ENCODE peak calls at places on chromosomes 12 and 14, in nine cellular contexts. One of them, this sample, is unnamed.

GRCh38 chr14:90301580-90302181 is 30.1 kb downstream of the NRDE2 start:
- DNase-seq in stimulated activated CD8-positive, alpha-beta memory T cell treated with anti-CD3 and anti-CD28 coated beads, Interleukin-12 subunit alpha, Interleukin-12 subunit beta, amount 100 ng/mL, for 4 hours: no peak
- DNase-seq in GM13977: peak
- DNase-seq in SW480: peak
- DNase-seq in stimulated activated CD4-positive, alpha-beta T cell treated with anti-CD3 and anti-CD28 coated beads, Interleukin-1b, Interleukin-23, amount 100 ng/mL, for 1 hour: no peak
- DNase-seq in mammary epithelial cell: peak
- DNase-seq in NCI-H446 treated with DMSO at 0.1 percent for 48 hours: peak
- DNase-seq in HTR-8/SVneo: peak
- DNase-seq in OCI-M1: peak
- DNase-seq in this sample: no peak

GRCh38 chr14:89509891-89510290 is 92.9 kb upstream of the FOXN3 start:
- DNase-seq in stimulated activated CD8-positive, alpha-beta memory T cell treated with anti-CD3 and anti-CD28 coated beads, Interleukin-12 subunit alpha, Interleukin-12 subunit beta, amount 100 ng/mL, for 4 hours: no peak
- DNase-seq in GM13977: no peak
- DNase-seq in SW480: no peak
- DNase-seq in stimulated activated CD4-positive, alpha-beta T cell treated with anti-CD3 and anti-CD28 coated beads, Interleukin-1b, Interleukin-23, amount 100 ng/mL, for 1 hour: no peak
- DNase-seq in mammary epithelial cell: no peak
- DNase-seq in NCI-H446 treated with DMSO at 0.1 percent for 48 hours: no peak
- DNase-seq in HTR-8/SVneo: no peak
- DNase-seq in OCI-M1: no peak
- DNase-seq in this sample: no peak

GRCh38 chr12:3496964-3497363 is 6.0 kb downstream of the PRMT8 start:
- DNase-seq in stimulated activated CD8-positive, alpha-beta memory T cell treated with anti-CD3 and anti-CD28 coated beads, Interleukin-12 subunit alpha, Interleukin-12 subunit beta, amount 100 ng/mL, for 4 hours: no peak
- DNase-seq in GM13977: no peak
- DNase-seq in SW480: peak
- DNase-seq in stimulated activated CD4-positive, alpha-beta T cell treated with anti-CD3 and anti-CD28 coated beads, Interleukin-1b, Interleukin-23, amount 100 ng/mL, for 1 hour: no peak
- DNase-seq in mammary epithelial cell: peak
- DNase-seq in NCI-H446 treated with DMSO at 0.1 percent for 48 hours: no peak
- DNase-seq in HTR-8/SVneo: no peak
- DNase-seq in OCI-M1: peak
- DNase-seq in this sample: no peak

GRCh38 chr14:74401504-74402241 is 24.3 kb downstream of the SYNDIG1L start:
- DNase-seq in stimulated activated CD8-positive, alpha-beta memory T cell treated with anti-CD3 and anti-CD28 coated beads, Interleukin-12 subunit alpha, Interleukin-12 subunit beta, amount 100 ng/mL, for 4 hours: peak
- DNase-seq in GM13977: peak
- DNase-seq in SW480: peak
- DNase-seq in stimulated activated CD4-positive, alpha-beta T cell treated with anti-CD3 and anti-CD28 coated beads, Interleukin-1b, Interleukin-23, amount 100 ng/mL, for 1 hour: peak
- DNase-seq in mammary epithelial cell: no peak
- DNase-seq in NCI-H446 treated with DMSO at 0.1 percent for 48 hours: no peak
- DNase-seq in HTR-8/SVneo: no peak
- DNase-seq in OCI-M1: no peak
- DNase-seq in this sample: peak

GRCh38 chr12:109736552-109737108 is 23.0 kb downstream of the FAM222A start:
- DNase-seq in stimulated activated CD8-positive, alpha-beta memory T cell treated with anti-CD3 and anti-CD28 coated beads, Interleukin-12 subunit alpha, Interleukin-12 subunit beta, amount 100 ng/mL, for 4 hours: no peak
- DNase-seq in GM13977: no peak
- DNase-seq in SW480: no peak
- DNase-seq in stimulated activated CD4-positive, alpha-beta T cell treated with anti-CD3 and anti-CD28 coated beads, Interleukin-1b, Interleukin-23, amount 100 ng/mL, for 1 hour: no peak
- DNase-seq in mammary epithelial cell: no peak
- DNase-seq in NCI-H446 treated with DMSO at 0.1 percent for 48 hours: no peak
- DNase-seq in HTR-8/SVneo: no peak
- DNase-seq in OCI-M1: peak
- DNase-seq in this sample: peak

GRCh38 chr12:120231316-120232011 is 30.6 kb upstream of the RPLP0 start:
- DNase-seq in stimulated activated CD8-positive, alpha-beta memory T cell treated with anti-CD3 and anti-CD28 coated beads, Interleukin-12 subunit alpha, Interleukin-12 subunit beta, amount 100 ng/mL, for 4 hours: peak
- DNase-seq in GM13977: no peak
- DNase-seq in SW480: peak
- DNase-seq in stimulated activated CD4-positive, alpha-beta T cell treated with anti-CD3 and anti-CD28 coated beads, Interleukin-1b, Interleukin-23, amount 100 ng/mL, for 1 hour: peak
- DNase-seq in mammary epithelial cell: peak
- DNase-seq in NCI-H446 treated with DMSO at 0.1 percent for 48 hours: no peak
- DNase-seq in HTR-8/SVneo: peak
- DNase-seq in OCI-M1: peak
- DNase-seq in this sample: peak

GRCh38 chr14:75025876-75026275 is 23.2 kb downstream of the EIF2B2 start:
- DNase-seq in stimulated activated CD8-positive, alpha-beta memory T cell treated with anti-CD3 and anti-CD28 coated beads, Interleukin-12 subunit alpha, Interleukin-12 subunit beta, amount 100 ng/mL, for 4 hours: no peak
- DNase-seq in GM13977: no peak
- DNase-seq in SW480: no peak
- DNase-seq in stimulated activated CD4-positive, alpha-beta T cell treated with anti-CD3 and anti-CD28 coated beads, Interleukin-1b, Interleukin-23, amount 100 ng/mL, for 1 hour: no peak
- DNase-seq in mammary epithelial cell: no peak
- DNase-seq in NCI-H446 treated with DMSO at 0.1 percent for 48 hours: no peak
- DNase-seq in HTR-8/SVneo: no peak
- DNase-seq in OCI-M1: no peak
- DNase-seq in this sample: no peak

GRCh38 chr14:104937694-104938365 is 13.2 kb downstream of the PLD4 start:
- DNase-seq in stimulated activated CD8-positive, alpha-beta memory T cell treated with anti-CD3 and anti-CD28 coated beads, Interleukin-12 subunit alpha, Interleukin-12 subunit beta, amount 100 ng/mL, for 4 hours: no peak
- DNase-seq in GM13977: no peak
- DNase-seq in SW480: no peak
- DNase-seq in stimulated activated CD4-positive, alpha-beta T cell treated with anti-CD3 and anti-CD28 coated beads, Interleukin-1b, Interleukin-23, amount 100 ng/mL, for 1 hour: no peak
- DNase-seq in mammary epithelial cell: no peak
- DNase-seq in NCI-H446 treated with DMSO at 0.1 percent for 48 hours: no peak
- DNase-seq in HTR-8/SVneo: no peak
- DNase-seq in OCI-M1: no peak
- DNase-seq in this sample: no peak

GRCh38 chr14:100900837-100901390 is 2.6 kb downstream of the RTL1 start:
- DNase-seq in stimulated activated CD8-positive, alpha-beta memory T cell treated with anti-CD3 and anti-CD28 coated beads, Interleukin-12 subunit alpha, Interleukin-12 subunit beta, amount 100 ng/mL, for 4 hours: no peak
- DNase-seq in GM13977: peak
- DNase-seq in SW480: peak
- DNase-seq in stimulated activated CD4-positive, alpha-beta T cell treated with anti-CD3 and anti-CD28 coated beads, Interleukin-1b, Interleukin-23, amount 100 ng/mL, for 1 hour: no peak
- DNase-seq in mammary epithelial cell: no peak
- DNase-seq in NCI-H446 treated with DMSO at 0.1 percent for 48 hours: no peak
- DNase-seq in HTR-8/SVneo: no peak
- DNase-seq in OCI-M1: peak
- DNase-seq in this sample: no peak

GRCh38 chr12:39905152-39905551 is 200.7 kb downstream of the SLC2A13 start:
- DNase-seq in stimulated activated CD8-positive, alpha-beta memory T cell treated with anti-CD3 and anti-CD28 coated beads, Interleukin-12 subunit alpha, Interleukin-12 subunit beta, amount 100 ng/mL, for 4 hours: no peak
- DNase-seq in GM13977: no peak
- DNase-seq in SW480: no peak
- DNase-seq in stimulated activated CD4-positive, alpha-beta T cell treated with anti-CD3 and anti-CD28 coated beads, Interleukin-1b, Interleukin-23, amount 100 ng/mL, for 1 hour: no peak
- DNase-seq in mammary epithelial cell: peak
- DNase-seq in NCI-H446 treated with DMSO at 0.1 percent for 48 hours: peak
- DNase-seq in HTR-8/SVneo: no peak
- DNase-seq in OCI-M1: peak
- DNase-seq in this sample: peak

GRCh38 chr12:76137611-76138010 is 53.1 kb upstream of the NAP1L1 start:
- DNase-seq in stimulated activated CD8-positive, alpha-beta memory T cell treated with anti-CD3 and anti-CD28 coated beads, Interleukin-12 subunit alpha, Interleukin-12 subunit beta, amount 100 ng/mL, for 4 hours: no peak
- DNase-seq in GM13977: no peak
- DNase-seq in SW480: no peak
- DNase-seq in stimulated activated CD4-positive, alpha-beta T cell treated with anti-CD3 and anti-CD28 coated beads, Interleukin-1b, Interleukin-23, amount 100 ng/mL, for 1 hour: no peak
- DNase-seq in mammary epithelial cell: no peak
- DNase-seq in NCI-H446 treated with DMSO at 0.1 percent for 48 hours: no peak
- DNase-seq in HTR-8/SVneo: no peak
- DNase-seq in OCI-M1: no peak
- DNase-seq in this sample: no peak

GRCh38 chr12:104057771-104058197 is 6.5 kb upstream of the HCFC2 start:
- DNase-seq in stimulated activated CD8-positive, alpha-beta memory T cell treated with anti-CD3 and anti-CD28 coated beads, Interleukin-12 subunit alpha, Interleukin-12 subunit beta, amount 100 ng/mL, for 4 hours: no peak
- DNase-seq in GM13977: peak
- DNase-seq in SW480: peak
- DNase-seq in stimulated activated CD4-positive, alpha-beta T cell treated with anti-CD3 and anti-CD28 coated beads, Interleukin-1b, Interleukin-23, amount 100 ng/mL, for 1 hour: no peak
- DNase-seq in mammary epithelial cell: no peak
- DNase-seq in NCI-H446 treated with DMSO at 0.1 percent for 48 hours: no peak
- DNase-seq in HTR-8/SVneo: no peak
- DNase-seq in OCI-M1: peak
- DNase-seq in this sample: no peak

GRCh38 chr12:132502149-132502881 is 12.4 kb downstream of the FBRSL1 start:
- DNase-seq in stimulated activated CD8-positive, alpha-beta memory T cell treated with anti-CD3 and anti-CD28 coated beads, Interleukin-12 subunit alpha, Interleukin-12 subunit beta, amount 100 ng/mL, for 4 hours: no peak
- DNase-seq in GM13977: no peak
- DNase-seq in SW480: no peak
- DNase-seq in stimulated activated CD4-positive, alpha-beta T cell treated with anti-CD3 and anti-CD28 coated beads, Interleukin-1b, Interleukin-23, amount 100 ng/mL, for 1 hour: no peak
- DNase-seq in mammary epithelial cell: no peak
- DNase-seq in NCI-H446 treated with DMSO at 0.1 percent for 48 hours: no peak
- DNase-seq in HTR-8/SVneo: no peak
- DNase-seq in OCI-M1: peak
- DNase-seq in this sample: no peak

GRCh38 chr14:42513837-42514236 is 907.2 kb downstream of the LRFN5 start:
- DNase-seq in stimulated activated CD8-positive, alpha-beta memory T cell treated with anti-CD3 and anti-CD28 coated beads, Interleukin-12 subunit alpha, Interleukin-12 subunit beta, amount 100 ng/mL, for 4 hours: no peak
- DNase-seq in GM13977: no peak
- DNase-seq in SW480: no peak
- DNase-seq in stimulated activated CD4-positive, alpha-beta T cell treated with anti-CD3 and anti-CD28 coated beads, Interleukin-1b, Interleukin-23, amount 100 ng/mL, for 1 hour: no peak
- DNase-seq in mammary epithelial cell: no peak
- DNase-seq in NCI-H446 treated with DMSO at 0.1 percent for 48 hours: no peak
- DNase-seq in HTR-8/SVneo: no peak
- DNase-seq in OCI-M1: no peak
- DNase-seq in this sample: no peak

GRCh38 chr12:15208871-15209656 is 12.2 kb downstream of the RERG start:
- DNase-seq in stimulated activated CD8-positive, alpha-beta memory T cell treated with anti-CD3 and anti-CD28 coated beads, Interleukin-12 subunit alpha, Interleukin-12 subunit beta, amount 100 ng/mL, for 4 hours: no peak
- DNase-seq in GM13977: no peak
- DNase-seq in SW480: no peak
- DNase-seq in stimulated activated CD4-positive, alpha-beta T cell treated with anti-CD3 and anti-CD28 coated beads, Interleukin-1b, Interleukin-23, amount 100 ng/mL, for 1 hour: no peak
- DNase-seq in mammary epithelial cell: no peak
- DNase-seq in NCI-H446 treated with DMSO at 0.1 percent for 48 hours: no peak
- DNase-seq in HTR-8/SVneo: no peak
- DNase-seq in OCI-M1: no peak
- DNase-seq in this sample: no peak

GRCh38 chr12:83793616-83794015 is 1106.9 kb downstream of the TMTC2 start:
- DNase-seq in stimulated activated CD8-positive, alpha-beta memory T cell treated with anti-CD3 and anti-CD28 coated beads, Interleukin-12 subunit alpha, Interleukin-12 subunit beta, amount 100 ng/mL, for 4 hours: no peak
- DNase-seq in GM13977: no peak
- DNase-seq in SW480: no peak
- DNase-seq in stimulated activated CD4-positive, alpha-beta T cell treated with anti-CD3 and anti-CD28 coated beads, Interleukin-1b, Interleukin-23, amount 100 ng/mL, for 1 hour: no peak
- DNase-seq in mammary epithelial cell: peak
- DNase-seq in NCI-H446 treated with DMSO at 0.1 percent for 48 hours: no peak
- DNase-seq in HTR-8/SVneo: no peak
- DNase-seq in OCI-M1: no peak
- DNase-seq in this sample: no peak

GRCh38 chr12:15982471-15982870 is 71.3 kb downstream of the DERA start:
- DNase-seq in stimulated activated CD8-positive, alpha-beta memory T cell treated with anti-CD3 and anti-CD28 coated beads, Interleukin-12 subunit alpha, Interleukin-12 subunit beta, amount 100 ng/mL, for 4 hours: no peak
- DNase-seq in GM13977: no peak
- DNase-seq in SW480: peak
- DNase-seq in stimulated activated CD4-positive, alpha-beta T cell treated with anti-CD3 and anti-CD28 coated beads, Interleukin-1b, Interleukin-23, amount 100 ng/mL, for 1 hour: no peak
- DNase-seq in mammary epithelial cell: peak
- DNase-seq in NCI-H446 treated with DMSO at 0.1 percent for 48 hours: no peak
- DNase-seq in HTR-8/SVneo: peak
- DNase-seq in OCI-M1: peak
- DNase-seq in this sample: no peak

GRCh38 chr12:84929486-84929885 is 16.9 kb upstream of the SLC6A15 start:
- DNase-seq in stimulated activated CD8-positive, alpha-beta memory T cell treated with anti-CD3 and anti-CD28 coated beads, Interleukin-12 subunit alpha, Interleukin-12 subunit beta, amount 100 ng/mL, for 4 hours: no peak
- DNase-seq in GM13977: no peak
- DNase-seq in SW480: no peak
- DNase-seq in stimulated activated CD4-positive, alpha-beta T cell treated with anti-CD3 and anti-CD28 coated beads, Interleukin-1b, Interleukin-23, amount 100 ng/mL, for 1 hour: no peak
- DNase-seq in mammary epithelial cell: no peak
- DNase-seq in NCI-H446 treated with DMSO at 0.1 percent for 48 hours: no peak
- DNase-seq in HTR-8/SVneo: no peak
- DNase-seq in OCI-M1: no peak
- DNase-seq in this sample: no peak

GRCh38 chr12:110563702-110564470 is 19.2 kb downstream of the PPTC7 start:
- DNase-seq in stimulated activated CD8-positive, alpha-beta memory T cell treated with anti-CD3 and anti-CD28 coated beads, Interleukin-12 subunit alpha, Interleukin-12 subunit beta, amount 100 ng/mL, for 4 hours: no peak
- DNase-seq in GM13977: no peak
- DNase-seq in SW480: no peak
- DNase-seq in stimulated activated CD4-positive, alpha-beta T cell treated with anti-CD3 and anti-CD28 coated beads, Interleukin-1b, Interleukin-23, amount 100 ng/mL, for 1 hour: no peak
- DNase-seq in mammary epithelial cell: no peak
- DNase-seq in NCI-H446 treated with DMSO at 0.1 percent for 48 hours: no peak
- DNase-seq in HTR-8/SVneo: no peak
- DNase-seq in OCI-M1: peak
- DNase-seq in this sample: no peak

GRCh38 chr12:116582610-116583009 is 23.4 kb downstream of the MAP1LC3B2 start:
- DNase-seq in stimulated activated CD8-positive, alpha-beta memory T cell treated with anti-CD3 and anti-CD28 coated beads, Interleukin-12 subunit alpha, Interleukin-12 subunit beta, amount 100 ng/mL, for 4 hours: no peak
- DNase-seq in GM13977: no peak
- DNase-seq in SW480: no peak
- DNase-seq in stimulated activated CD4-positive, alpha-beta T cell treated with anti-CD3 and anti-CD28 coated beads, Interleukin-1b, Interleukin-23, amount 100 ng/mL, for 1 hour: no peak
- DNase-seq in mammary epithelial cell: no peak
- DNase-seq in NCI-H446 treated with DMSO at 0.1 percent for 48 hours: no peak
- DNase-seq in HTR-8/SVneo: no peak
- DNase-seq in OCI-M1: no peak
- DNase-seq in this sample: peak

GRCh38 chr12:41663487-41664258 is 475.6 kb downstream of the PDZRN4 start:
- DNase-seq in stimulated activated CD8-positive, alpha-beta memory T cell treated with anti-CD3 and anti-CD28 coated beads, Interleukin-12 subunit alpha, Interleukin-12 subunit beta, amount 100 ng/mL, for 4 hours: no peak
- DNase-seq in GM13977: no peak
- DNase-seq in SW480: peak
- DNase-seq in stimulated activated CD4-positive, alpha-beta T cell treated with anti-CD3 and anti-CD28 coated beads, Interleukin-1b, Interleukin-23, amount 100 ng/mL, for 1 hour: no peak
- DNase-seq in mammary epithelial cell: peak
- DNase-seq in NCI-H446 treated with DMSO at 0.1 percent for 48 hours: peak
- DNase-seq in HTR-8/SVneo: no peak
- DNase-seq in OCI-M1: peak
- DNase-seq in this sample: no peak

GRCh38 chr14:98161366-98161765 is 1110.6 kb downstream of the BCL11B start:
- DNase-seq in stimulated activated CD8-positive, alpha-beta memory T cell treated with anti-CD3 and anti-CD28 coated beads, Interleukin-12 subunit alpha, Interleukin-12 subunit beta, amount 100 ng/mL, for 4 hours: no peak
- DNase-seq in GM13977: no peak
- DNase-seq in SW480: no peak
- DNase-seq in stimulated activated CD4-positive, alpha-beta T cell treated with anti-CD3 and anti-CD28 coated beads, Interleukin-1b, Interleukin-23, amount 100 ng/mL, for 1 hour: no peak
- DNase-seq in mammary epithelial cell: peak
- DNase-seq in NCI-H446 treated with DMSO at 0.1 percent for 48 hours: no peak
- DNase-seq in HTR-8/SVneo: no peak
- DNase-seq in OCI-M1: no peak
- DNase-seq in this sample: no peak

GRCh38 chr14:32457213-32457920 is 128.3 kb downstream of the AKAP6 start:
- DNase-seq in stimulated activated CD8-positive, alpha-beta memory T cell treated with anti-CD3 and anti-CD28 coated beads, Interleukin-12 subunit alpha, Interleukin-12 subunit beta, amount 100 ng/mL, for 4 hours: no peak
- DNase-seq in GM13977: no peak
- DNase-seq in SW480: no peak
- DNase-seq in stimulated activated CD4-positive, alpha-beta T cell treated with anti-CD3 and anti-CD28 coated beads, Interleukin-1b, Interleukin-23, amount 100 ng/mL, for 1 hour: no peak
- DNase-seq in mammary epithelial cell: no peak
- DNase-seq in NCI-H446 treated with DMSO at 0.1 percent for 48 hours: no peak
- DNase-seq in HTR-8/SVneo: peak
- DNase-seq in OCI-M1: no peak
- DNase-seq in this sample: no peak

GRCh38 chr12:106889950-106890626 is 65.6 kb upstream of the TMEM263 start:
- DNase-seq in stimulated activated CD8-positive, alpha-beta memory T cell treated with anti-CD3 and anti-CD28 coated beads, Interleukin-12 subunit alpha, Interleukin-12 subunit beta, amount 100 ng/mL, for 4 hours: no peak
- DNase-seq in GM13977: no peak
- DNase-seq in SW480: no peak
- DNase-seq in stimulated activated CD4-positive, alpha-beta T cell treated with anti-CD3 and anti-CD28 coated beads, Interleukin-1b, Interleukin-23, amount 100 ng/mL, for 1 hour: no peak
- DNase-seq in mammary epithelial cell: no peak
- DNase-seq in NCI-H446 treated with DMSO at 0.1 percent for 48 hours: no peak
- DNase-seq in HTR-8/SVneo: no peak
- DNase-seq in OCI-M1: no peak
- DNase-seq in this sample: no peak

GRCh38 chr12:91565246-91565645 is 382.6 kb upstream of the DCN start:
- DNase-seq in stimulated activated CD8-positive, alpha-beta memory T cell treated with anti-CD3 and anti-CD28 coated beads, Interleukin-12 subunit alpha, Interleukin-12 subunit beta, amount 100 ng/mL, for 4 hours: no peak
- DNase-seq in GM13977: no peak
- DNase-seq in SW480: no peak
- DNase-seq in stimulated activated CD4-positive, alpha-beta T cell treated with anti-CD3 and anti-CD28 coated beads, Interleukin-1b, Interleukin-23, amount 100 ng/mL, for 1 hour: peak
- DNase-seq in mammary epithelial cell: no peak
- DNase-seq in NCI-H446 treated with DMSO at 0.1 percent for 48 hours: no peak
- DNase-seq in HTR-8/SVneo: no peak
- DNase-seq in OCI-M1: peak
- DNase-seq in this sample: no peak

GRCh38 chr12:82660541-82661325 is 26.0 kb upstream of the TMTC2 start:
- DNase-seq in stimulated activated CD8-positive, alpha-beta memory T cell treated with anti-CD3 and anti-CD28 coated beads, Interleukin-12 subunit alpha, Interleukin-12 subunit beta, amount 100 ng/mL, for 4 hours: no peak
- DNase-seq in GM13977: no peak
- DNase-seq in SW480: no peak
- DNase-seq in stimulated activated CD4-positive, alpha-beta T cell treated with anti-CD3 and anti-CD28 coated beads, Interleukin-1b, Interleukin-23, amount 100 ng/mL, for 1 hour: no peak
- DNase-seq in mammary epithelial cell: peak
- DNase-seq in NCI-H446 treated with DMSO at 0.1 percent for 48 hours: no peak
- DNase-seq in HTR-8/SVneo: no peak
- DNase-seq in OCI-M1: peak
- DNase-seq in this sample: peak

GRCh38 chr12:108047130-108047550 is 81.9 kb upstream of the WSCD2 start:
- DNase-seq in stimulated activated CD8-positive, alpha-beta memory T cell treated with anti-CD3 and anti-CD28 coated beads, Interleukin-12 subunit alpha, Interleukin-12 subunit beta, amount 100 ng/mL, for 4 hours: no peak
- DNase-seq in GM13977: peak
- DNase-seq in SW480: no peak
- DNase-seq in stimulated activated CD4-positive, alpha-beta T cell treated with anti-CD3 and anti-CD28 coated beads, Interleukin-1b, Interleukin-23, amount 100 ng/mL, for 1 hour: no peak
- DNase-seq in mammary epithelial cell: no peak
- DNase-seq in NCI-H446 treated with DMSO at 0.1 percent for 48 hours: no peak
- DNase-seq in HTR-8/SVneo: no peak
- DNase-seq in OCI-M1: peak
- DNase-seq in this sample: no peak

GRCh38 chr12:81222841-81223595 is 145.1 kb downstream of the ACSS3 start:
- DNase-seq in stimulated activated CD8-positive, alpha-beta memory T cell treated with anti-CD3 and anti-CD28 coated beads, Interleukin-12 subunit alpha, Interleukin-12 subunit beta, amount 100 ng/mL, for 4 hours: no peak
- DNase-seq in GM13977: no peak
- DNase-seq in SW480: no peak
- DNase-seq in stimulated activated CD4-positive, alpha-beta T cell treated with anti-CD3 and anti-CD28 coated beads, Interleukin-1b, Interleukin-23, amount 100 ng/mL, for 1 hour: no peak
- DNase-seq in mammary epithelial cell: no peak
- DNase-seq in NCI-H446 treated with DMSO at 0.1 percent for 48 hours: no peak
- DNase-seq in HTR-8/SVneo: no peak
- DNase-seq in OCI-M1: no peak
- DNase-seq in this sample: no peak

This sample was measured in thyroid gland.